ENCODE peak calls at places on chromosomes 4 and X, in seven cellular contexts. One of them, this sample, is unnamed. For H3K27me3, the result is how much of the 10 kb centered on the place peaks cover.

GRCh38 chr4:16083217-16084191 is at the start of gene PROM1:
- DNase-seq in heart right ventricle: peak
- DNase-seq in bronchial epithelial cell: no peak
- DNase-seq in astrocyte: no peak
- DNase-seq in endothelial cell of umbilical vein: no peak
- DNase-seq in sigmoid colon: no peak
- DNase-seq in fibroblast of lung: no peak
- DNase-seq in this sample: peak

GRCh38 chr4:41575207-41575606 is 37.2 kb downstream of the LIMCH1 start:
- DNase-seq in heart right ventricle: no peak
- DNase-seq in bronchial epithelial cell: peak
- DNase-seq in astrocyte: no peak
- DNase-seq in endothelial cell of umbilical vein: no peak
- DNase-seq in sigmoid colon: no peak
- DNase-seq in fibroblast of lung: no peak
- DNase-seq in this sample: no peak

GRCh38 chrX:31397119-31397518 is 325.3 kb upstream of the FTHL17 start:
- DNase-seq in heart right ventricle: no peak
- DNase-seq in bronchial epithelial cell: peak
- DNase-seq in astrocyte: peak
- DNase-seq in endothelial cell of umbilical vein: no peak
- DNase-seq in sigmoid colon: no peak
- DNase-seq in fibroblast of lung: peak
- DNase-seq in this sample: no peak

GRCh38 chrX:68832101-68832416 is 3.2 kb downstream of the EFNB1 start:
- DNase-seq in heart right ventricle: no peak
- DNase-seq in bronchial epithelial cell: peak
- DNase-seq in astrocyte: peak
- DNase-seq in endothelial cell of umbilical vein: peak
- DNase-seq in sigmoid colon: peak
- DNase-seq in fibroblast of lung: peak
- DNase-seq in this sample: no peak

GRCh38 chr4:1777822-1778641 is 15.1 kb upstream of the FGFR3 start:
- DNase-seq in heart right ventricle: no peak
- DNase-seq in bronchial epithelial cell: peak
- DNase-seq in astrocyte: peak
- DNase-seq in endothelial cell of umbilical vein: no peak
- DNase-seq in sigmoid colon: no peak
- DNase-seq in fibroblast of lung: peak
- DNase-seq in this sample: no peak

GRCh38 chrX:13855689-13856425 is 39.0 kb upstream of the GPM6B start:
- DNase-seq in heart right ventricle: no peak
- DNase-seq in bronchial epithelial cell: no peak
- DNase-seq in astrocyte: peak
- DNase-seq in endothelial cell of umbilical vein: no peak
- DNase-seq in sigmoid colon: no peak
- DNase-seq in fibroblast of lung: peak
- DNase-seq in this sample: no peak

GRCh38 chrX:39955621-39956020 is 142.1 kb downstream of the BCOR start:
- DNase-seq in heart right ventricle: no peak
- DNase-seq in bronchial epithelial cell: no peak
- DNase-seq in astrocyte: no peak
- DNase-seq in endothelial cell of umbilical vein: no peak
- DNase-seq in sigmoid colon: no peak
- DNase-seq in fibroblast of lung: no peak
- DNase-seq in this sample: no peak

GRCh38 chr4:184756399-184756798 is 22.5 kb upstream of the CENPU start:
- DNase-seq in heart right ventricle: no peak
- DNase-seq in bronchial epithelial cell: no peak
- DNase-seq in astrocyte: peak
- DNase-seq in endothelial cell of umbilical vein: no peak
- DNase-seq in sigmoid colon: peak
- DNase-seq in fibroblast of lung: peak
- DNase-seq in this sample: no peak

GRCh38 chr4:835148-836002 is 9.4 kb upstream of the CPLX1 start:
- DNase-seq in heart right ventricle: peak
- DNase-seq in bronchial epithelial cell: no peak
- DNase-seq in astrocyte: no peak
- DNase-seq in endothelial cell of umbilical vein: no peak
- DNase-seq in sigmoid colon: no peak
- DNase-seq in fibroblast of lung: no peak
- DNase-seq in this sample: peak

GRCh38 chr4:118823471-118823870 is 12.5 kb downstream of the SEC24D start:
- DNase-seq in heart right ventricle: no peak
- DNase-seq in bronchial epithelial cell: peak
- DNase-seq in astrocyte: no peak
- DNase-seq in endothelial cell of umbilical vein: no peak
- DNase-seq in sigmoid colon: no peak
- DNase-seq in fibroblast of lung: no peak
- DNase-seq in this sample: no peak

GRCh38 chr4:4677825-4678522 is 136.1 kb upstream of the STX18 start:
- DNase-seq in heart right ventricle: peak
- DNase-seq in bronchial epithelial cell: no peak
- DNase-seq in astrocyte: peak
- DNase-seq in endothelial cell of umbilical vein: peak
- DNase-seq in sigmoid colon: no peak
- DNase-seq in fibroblast of lung: peak
- DNase-seq in this sample: peak

GRCh38 chrX:46130246-46130645 is 415.0 kb downstream of the ZNF674 start:
- DNase-seq in heart right ventricle: no peak
- DNase-seq in bronchial epithelial cell: no peak
- DNase-seq in astrocyte: no peak
- DNase-seq in endothelial cell of umbilical vein: no peak
- DNase-seq in sigmoid colon: no peak
- DNase-seq in fibroblast of lung: no peak
- DNase-seq in this sample: no peak

GRCh38 chr4:153244969-153245368 is 40.7 kb downstream of the TRIM2 start:
- DNase-seq in heart right ventricle: no peak
- DNase-seq in bronchial epithelial cell: no peak
- DNase-seq in astrocyte: no peak
- DNase-seq in endothelial cell of umbilical vein: no peak
- DNase-seq in sigmoid colon: no peak
- DNase-seq in fibroblast of lung: no peak
- DNase-seq in this sample: no peak

GRCh38 chr4:53346920-53347852 is 18.7 kb downstream of the SCFD2 start:
- DNase-seq in heart right ventricle: peak
- DNase-seq in bronchial epithelial cell: peak
- DNase-seq in astrocyte: peak
- DNase-seq in endothelial cell of umbilical vein: peak
- DNase-seq in sigmoid colon: no peak
- DNase-seq in fibroblast of lung: peak
- DNase-seq in this sample: no peak

GRCh38 chr4:121764702-121765367 is at the start of gene SMIM43:
- DNase-seq in heart right ventricle: no peak
- DNase-seq in bronchial epithelial cell: no peak
- DNase-seq in astrocyte: no peak
- DNase-seq in endothelial cell of umbilical vein: peak
- DNase-seq in sigmoid colon: no peak
- DNase-seq in fibroblast of lung: peak
- DNase-seq in this sample: no peak

GRCh38 chrX:9656277-9656676 is 109.4 kb downstream of the GPR143 start:
- DNase-seq in heart right ventricle: peak
- DNase-seq in bronchial epithelial cell: no peak
- DNase-seq in astrocyte: no peak
- DNase-seq in endothelial cell of umbilical vein: no peak
- DNase-seq in sigmoid colon: no peak
- DNase-seq in fibroblast of lung: no peak
- DNase-seq in this sample: no peak

GRCh38 chr4:178264001-178264400 is 821.8 kb upstream of the AGA start:
- DNase-seq in heart right ventricle: no peak
- DNase-seq in bronchial epithelial cell: no peak
- DNase-seq in astrocyte: no peak
- DNase-seq in endothelial cell of umbilical vein: no peak
- DNase-seq in sigmoid colon: no peak
- DNase-seq in fibroblast of lung: no peak
- DNase-seq in this sample: no peak

GRCh38 chr4:24488399-24489164 is 95.8 kb downstream of the DHX15 start:
- DNase-seq in heart right ventricle: peak
- DNase-seq in bronchial epithelial cell: peak
- DNase-seq in astrocyte: peak
- DNase-seq in endothelial cell of umbilical vein: peak
- DNase-seq in sigmoid colon: peak
- DNase-seq in fibroblast of lung: peak
- DNase-seq in this sample: peak

GRCh38 chrX:87900320-87900908 is 382.8 kb downstream of the KLHL4 start:
- DNase-seq in heart right ventricle: no peak
- DNase-seq in bronchial epithelial cell: peak
- DNase-seq in astrocyte: no peak
- DNase-seq in endothelial cell of umbilical vein: no peak
- DNase-seq in sigmoid colon: no peak
- DNase-seq in fibroblast of lung: no peak
- DNase-seq in this sample: no peak

GRCh38 chr4:14234330-14234729 is 606.8 kb upstream of the BOD1L1 start:
- DNase-seq in heart right ventricle: no peak
- DNase-seq in bronchial epithelial cell: peak
- DNase-seq in astrocyte: no peak
- DNase-seq in endothelial cell of umbilical vein: no peak
- DNase-seq in sigmoid colon: no peak
- DNase-seq in fibroblast of lung: peak
- DNase-seq in this sample: no peak

GRCh38 chrX:151697537-151697936 is 2.3 kb downstream of the PRRG3 start:
- DNase-seq in heart right ventricle: no peak
- DNase-seq in bronchial epithelial cell: no peak
- DNase-seq in astrocyte: peak
- DNase-seq in endothelial cell of umbilical vein: no peak
- DNase-seq in sigmoid colon: peak
- DNase-seq in fibroblast of lung: peak
- DNase-seq in this sample: no peak

GRCh38 chrX:68732906-68733493 is 85.5 kb downstream of the STARD8 start:
- DNase-seq in heart right ventricle: peak
- DNase-seq in bronchial epithelial cell: peak
- DNase-seq in astrocyte: peak
- DNase-seq in endothelial cell of umbilical vein: peak
- DNase-seq in sigmoid colon: peak
- DNase-seq in fibroblast of lung: peak
- DNase-seq in this sample: peak

GRCh38 chr4:6446538-6447451 is 25.6 kb downstream of the PPP2R2C start:
- DNase-seq in heart right ventricle: peak
- DNase-seq in bronchial epithelial cell: no peak
- DNase-seq in astrocyte: no peak
- DNase-seq in endothelial cell of umbilical vein: no peak
- DNase-seq in sigmoid colon: no peak
- DNase-seq in fibroblast of lung: no peak
- DNase-seq in this sample: peak

DNA sequence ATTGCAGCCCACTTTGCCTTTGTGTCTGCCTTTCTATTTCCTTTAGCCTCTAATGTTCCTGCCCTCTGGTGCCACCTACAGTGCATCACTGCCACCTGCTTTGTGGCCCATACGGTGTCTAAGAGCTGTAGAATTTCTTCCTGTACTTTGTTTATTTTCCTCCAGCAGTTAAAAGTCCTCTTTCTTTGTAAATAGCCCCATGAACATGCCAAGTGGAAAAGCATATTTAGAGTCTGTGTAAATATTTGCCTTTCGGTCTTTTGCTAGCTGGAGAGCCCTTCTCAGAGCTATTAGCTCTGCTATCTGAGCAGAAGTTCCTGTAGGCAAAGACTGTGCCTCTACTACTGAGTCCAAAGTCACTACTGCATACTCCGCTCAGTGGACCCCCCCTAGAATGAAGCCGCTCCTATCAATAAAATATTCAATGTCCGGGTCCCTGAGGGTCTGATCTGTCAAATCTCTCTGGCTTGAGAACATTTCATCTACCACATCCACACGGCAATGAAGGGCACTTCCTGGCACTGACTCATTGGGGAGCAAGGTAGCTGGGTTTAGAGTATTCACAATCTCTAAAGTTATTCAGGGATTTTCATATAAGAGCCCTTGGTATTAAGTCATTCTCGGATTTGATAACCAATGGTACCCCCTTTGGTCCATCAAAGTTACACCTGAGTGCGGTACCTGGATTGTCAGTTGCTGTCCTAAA is 36.3 kb downstream of the SULT1E1 start:
- DNase-seq in heart right ventricle: no peak
- DNase-seq in bronchial epithelial cell: peak
- DNase-seq in astrocyte: no peak
- DNase-seq in endothelial cell of umbilical vein: peak
- DNase-seq in sigmoid colon: no peak
- DNase-seq in fibroblast of lung: no peak
- DNase-seq in this sample: peak
- TF ChIP-seq CTCF in heart right ventricle: no peak
- TF ChIP-seq CTCF in bronchial epithelial cell: peak
- TF ChIP-seq CTCF in astrocyte: peak
- TF ChIP-seq CTCF in endothelial cell of umbilical vein: peak
- TF ChIP-seq CTCF in sigmoid colon: no peak
- TF ChIP-seq CTCF in fibroblast of lung: no peak
- TF ChIP-seq CTCF in this sample: peak

GRCh38 chrX:139834879-139835278 is 98.0 kb downstream of the ATP11C start:
- DNase-seq in heart right ventricle: no peak
- DNase-seq in bronchial epithelial cell: no peak
- DNase-seq in astrocyte: no peak
- DNase-seq in endothelial cell of umbilical vein: no peak
- DNase-seq in sigmoid colon: no peak
- DNase-seq in fibroblast of lung: no peak
- DNase-seq in this sample: no peak
- H3K27me3 ChIP-seq in heart right ventricle: under half
- H3K27me3 ChIP-seq in bronchial epithelial cell: under half
- H3K27me3 ChIP-seq in astrocyte: under half
- H3K27me3 ChIP-seq in endothelial cell of umbilical vein: under half
- H3K27me3 ChIP-seq in sigmoid colon: under half
- H3K27me3 ChIP-seq in fibroblast of lung: under half
- H3K27me3 ChIP-seq in this sample: under half

GRCh38 chr4:147734496-147734895 is 2.6 kb downstream of the ARHGAP10 start:
- DNase-seq in heart right ventricle: no peak
- DNase-seq in bronchial epithelial cell: no peak
- DNase-seq in astrocyte: no peak
- DNase-seq in endothelial cell of umbilical vein: no peak
- DNase-seq in sigmoid colon: no peak
- DNase-seq in fibroblast of lung: no peak
- DNase-seq in this sample: no peak

GRCh38 chr4:147735413-147736301 is 3.8 kb downstream of the ARHGAP10 start:
- DNase-seq in heart right ventricle: no peak
- DNase-seq in bronchial epithelial cell: no peak
- DNase-seq in astrocyte: peak
- DNase-seq in endothelial cell of umbilical vein: peak
- DNase-seq in sigmoid colon: no peak
- DNase-seq in fibroblast of lung: peak
- DNase-seq in this sample: no peak

GRCh38 chr4:147731611-147732515 is at the start of gene ARHGAP10:
- DNase-seq in heart right ventricle: peak
- DNase-seq in bronchial epithelial cell: peak
- DNase-seq in astrocyte: peak
- DNase-seq in endothelial cell of umbilical vein: peak
- DNase-seq in sigmoid colon: peak
- DNase-seq in fibroblast of lung: peak
- DNase-seq in this sample: peak

GRCh38 chr4:147732516-147733193 is 767 bp downstream of the ARHGAP10 start:
- DNase-seq in heart right ventricle: peak
- DNase-seq in bronchial epithelial cell: peak
- DNase-seq in astrocyte: peak
- DNase-seq in endothelial cell of umbilical vein: peak
- DNase-seq in sigmoid colon: peak
- DNase-seq in fibroblast of lung: peak
- DNase-seq in this sample: peak

GRCh38 chr4:147733614-147734344 is 1.9 kb downstream of the ARHGAP10 start:
- DNase-seq in heart right ventricle: peak
- DNase-seq in bronchial epithelial cell: peak
- DNase-seq in astrocyte: peak
- DNase-seq in endothelial cell of umbilical vein: peak
- DNase-seq in sigmoid colon: no peak
- DNase-seq in fibroblast of lung: peak
- DNase-seq in this sample: peak
- TF ChIP-seq CTCF in heart right ventricle: no peak
- TF ChIP-seq CTCF in bronchial epithelial cell: no peak
- TF ChIP-seq CTCF in astrocyte: no peak
- TF ChIP-seq CTCF in endothelial cell of umbilical vein: no peak
- TF ChIP-seq CTCF in sigmoid colon: no peak
- TF ChIP-seq CTCF in fibroblast of lung: no peak
- TF ChIP-seq CTCF in this sample: peak

GRCh38 chr4:7698586-7698985 is 241.1 kb downstream of the AFAP1 start:
- DNase-seq in heart right ventricle: no peak
- DNase-seq in bronchial epithelial cell: no peak
- DNase-seq in astrocyte: peak
- DNase-seq in endothelial cell of umbilical vein: no peak
- DNase-seq in sigmoid colon: no peak
- DNase-seq in fibroblast of lung: peak
- DNase-seq in this sample: no peak
- H3K27me3 ChIP-seq in heart right ventricle: under half
- H3K27me3 ChIP-seq in bronchial epithelial cell: under half
- H3K27me3 ChIP-seq in astrocyte: under half
- H3K27me3 ChIP-seq in endothelial cell of umbilical vein: under half
- H3K27me3 ChIP-seq in sigmoid colon: under half
- H3K27me3 ChIP-seq in fibroblast of lung: under half
- H3K27me3 ChIP-seq in this sample: under half

This sample was measured in BE2C.